ENCODE peak calls at places on chromosomes 7 and 10, in nine cellular contexts. F is breast epithelium, U is fibroblast of lung, Y is cardiac muscle cell, D is A549, P is AG10803, H is cardiac fibroblast, I is spleen, J is endothelial cell of umbilical vein. O is an unnamed sample.

GRCh38 chr7:44914992-44915607 is 29.8 kb upstream of the PURB start:
- DNase-seq in H (no peak), F (no peak), J (no peak), Y (no peak), P (no peak), U (no peak), D (no peak), I (no peak), O (no peak)

GRCh38 chr10:119189811-119190282 is 11.2 kb upstream of the PRDX3 start:
- DNase-seq in J (peak), H (peak), F (no peak), I (no peak), Y (peak), D (no peak), P (no peak), U (peak), O (peak)

GRCh38 chr7:106855540-106856132 is 9.4 kb upstream of the PIK3CG start:
- DNase-seq in D (no peak), F (no peak), U (no peak), P (no peak), J (no peak), I (no peak), H (no peak), Y (no peak), O (no peak)

GRCh38 chr7:130922206-130923112 is 188.5 kb upstream of the KLF14 start:
- DNase-seq in J (no peak), D (no peak), Y (no peak), H (no peak), U (peak), P (no peak), F (no peak), I (no peak), O (no peak)

GRCh38 chr10:128865398-128865797 is 601.6 kb upstream of the MGMT start:
- DNase-seq in P (no peak), F (no peak), I (no peak), U (no peak), H (no peak), D (no peak), J (no peak), Y (no peak), O (no peak)

GRCh38 chr7:26291699-26292538 is at the start of gene SNX10:
- DNase-seq in U (peak), I (peak), Y (peak), F (peak), P (no peak), H (no peak), J (no peak), D (peak), O (no peak)

GRCh38 chr7:83038787-83039186 is 123.9 kb downstream of the PCLO start:
- DNase-seq in I (no peak), J (no peak), F (no peak), D (no peak), P (no peak), U (peak), Y (no peak), H (no peak), O (no peak)

GRCh38 chr10:21989453-21990154 is 13.9 kb downstream of the DNAJC1 start:
- DNase-seq in P (peak), F (no peak), I (no peak), H (peak), J (peak), D (peak), U (peak), Y (peak), O (peak)

DNA sequence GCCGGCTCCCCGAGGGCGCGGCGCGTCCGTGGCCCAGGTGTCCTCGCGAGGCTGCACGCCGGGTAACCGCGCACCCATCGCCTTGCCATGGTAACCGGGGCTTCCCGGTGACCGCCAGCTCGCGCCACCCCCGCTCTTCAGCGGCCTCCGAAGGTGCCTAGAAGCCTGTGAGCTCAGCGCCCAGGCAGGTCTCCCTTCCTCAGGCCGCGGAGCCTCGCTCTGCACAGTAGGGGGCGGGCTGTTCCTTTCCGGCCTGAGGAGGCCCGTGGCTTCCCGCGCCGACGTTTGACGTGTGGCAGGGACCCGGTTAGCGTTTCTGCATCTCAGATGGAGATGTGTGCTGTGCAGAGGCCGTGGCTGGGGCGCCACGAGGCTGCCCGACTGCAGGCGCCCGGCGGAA is 117.1 kb downstream of the DYNC2I1 start:
- DNase-seq in J (no peak), H (no peak), P (no peak), I (no peak), D (no peak), Y (peak), F (no peak), U (no peak), O (peak)
- H3K4me3 ChIP-seq in J (no peak), H (peak), P (no peak), I (no peak), D (no peak), Y (no peak), F (peak), U (no peak), O (no peak)

GRCh38 chr10:116690356-116691078 is 51.8 kb downstream of the HSPA12A start:
- DNase-seq in F (no peak), Y (peak), H (peak), D (no peak), I (no peak), J (no peak), P (no peak), U (peak), O (peak)
- TF ChIP-seq CTCF in F (no peak), Y (peak), H (peak), D (no peak), I (no peak), J (no peak), P (peak), U (peak), O (no peak)

GRCh38 chr7:156503195-156503594 is 137.4 kb upstream of the RNF32 start:
- DNase-seq in F (no peak), Y (no peak), I (no peak), D (no peak), H (no peak), P (no peak), J (no peak), U (no peak), O (no peak)
- H3K4me3 ChIP-seq in F (no peak), Y (no peak), I (no peak), D (no peak), H (no peak), P (no peak), J (no peak), U (no peak), O (no peak)

DNA sequence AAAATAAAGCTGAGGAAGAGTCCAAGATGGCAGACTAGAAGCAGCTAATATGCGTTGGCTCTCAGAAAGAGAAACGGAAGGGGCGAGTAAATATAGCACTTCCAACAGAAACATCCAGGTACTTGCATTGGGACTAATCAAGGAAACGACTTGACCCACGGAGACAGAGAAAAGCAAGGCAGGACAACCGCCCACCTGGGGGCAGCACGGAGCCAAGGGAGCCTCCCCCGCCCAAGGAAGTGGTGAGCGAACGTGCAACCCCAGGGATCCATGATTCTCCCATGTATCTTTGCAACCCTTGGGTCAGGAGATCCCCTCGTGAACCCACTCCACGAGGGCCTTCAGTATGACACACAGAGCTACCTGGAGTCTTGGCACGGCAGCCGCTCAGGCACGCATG is 45.4 kb upstream of the GRM3 start:
- DNase-seq in Y (no peak), P (no peak), D (no peak), U (no peak), H (no peak), I (peak), F (no peak), J (no peak), O (no peak)
- TF ChIP-seq CTCF in Y (no peak), P (no peak), D (no peak), U (no peak), H (no peak), I (no peak), F (no peak), J (no peak), O (no peak)

GRCh38 chr10:6607778-6608177 is 27.7 kb upstream of the PRKCQ start:
- DNase-seq in Y (peak), D (no peak), H (no peak), F (no peak), U (no peak), P (no peak), I (no peak), J (no peak), O (no peak)

GRCh38 chr10:6612371-6612770 is 32.3 kb upstream of the PRKCQ start:
- DNase-seq in I (no peak), H (no peak), Y (no peak), U (no peak), P (no peak), J (no peak), F (no peak), D (no peak), O (no peak)

GRCh38 chr10:6615971-6616370 is 35.9 kb upstream of the PRKCQ start:
- DNase-seq in H (no peak), U (no peak), I (no peak), D (no peak), Y (no peak), P (no peak), F (no peak), J (no peak), O (no peak)

GRCh38 chr10:6607187-6607586 is 27.1 kb upstream of the PRKCQ start:
- DNase-seq in P (no peak), D (no peak), H (no peak), J (no peak), F (no peak), Y (no peak), I (no peak), U (no peak), O (no peak)

DNA sequence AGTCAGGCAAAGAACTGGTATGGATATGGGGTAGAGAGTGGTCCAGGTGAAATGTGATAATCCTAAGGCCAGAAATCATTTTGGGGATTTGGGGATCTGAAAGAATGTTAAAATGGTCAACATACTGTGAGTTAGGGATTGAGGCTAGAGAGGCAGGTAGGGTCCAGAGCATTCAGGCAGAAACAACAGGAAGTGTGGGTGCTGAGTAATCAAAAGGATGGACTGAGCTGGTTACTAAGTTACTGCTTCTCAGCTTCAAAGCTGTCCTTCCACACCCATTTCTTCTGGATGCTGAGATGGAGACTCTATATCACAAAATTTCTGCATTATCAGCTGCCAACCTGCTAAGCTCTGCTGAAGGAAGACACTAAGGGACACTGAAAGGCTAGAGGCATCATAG is 30.6 kb upstream of the PRKCQ start:
- DNase-seq in H (no peak), U (no peak), F (no peak), I (no peak), P (no peak), D (no peak), J (no peak), Y (no peak), O (no peak)
- H3K4me3 ChIP-seq in H (no peak), U (no peak), F (no peak), I (no peak), P (no peak), D (no peak), J (no peak), Y (no peak), O (no peak)

DNA sequence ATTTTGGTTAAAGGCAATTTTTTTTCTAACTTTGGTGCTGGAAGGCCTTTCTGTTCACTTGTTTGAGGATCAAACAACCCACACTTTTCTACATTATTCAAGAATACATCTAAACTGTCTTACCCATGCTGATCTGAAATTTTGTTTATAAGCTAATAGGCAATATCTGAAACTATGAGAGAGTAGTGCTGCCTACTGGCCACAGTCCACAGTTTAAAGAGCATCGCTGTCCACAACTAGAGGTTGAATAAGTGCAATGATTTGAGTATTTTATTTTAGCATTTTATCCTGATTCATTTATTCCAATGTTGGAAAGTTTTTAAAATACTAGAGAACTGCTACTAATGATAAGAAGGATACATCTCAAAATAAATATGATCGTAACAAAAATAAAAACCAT is 306.9 kb downstream of the ELMO1 start:
- DNase-seq in U (no peak), D (no peak), H (no peak), I (no peak), Y (no peak), F (no peak), P (no peak), J (no peak), O (no peak)
- TF ChIP-seq CTCF in U (peak), D (no peak), H (no peak), I (no peak), Y (no peak), F (no peak), P (no peak), J (no peak), O (peak)